ENCODE peak calls at places on chromosomes 7 and 10, in four cellular contexts. J is activated naive CD4-positive, alpha-beta T cell; H is T1000; V is AG04450. Z is an unnamed sample.

GRCh38 chr7:104922187-104923009 is 91.6 kb upstream of the KMT2E start:
- DNase-seq in H (no peak), V (peak), J (no peak), Z (no peak)

GRCh38 chr7:128835790-128836641 is 5.8 kb downstream of the FLNC start:
- DNase-seq in V (no peak), J (no peak), H (no peak), Z (peak)

GRCh38 chr7:152859781-152860191 is 100.2 kb downstream of the ACTR3B start:
- DNase-seq in V (no peak), J (no peak), H (no peak), Z (no peak)

GRCh38 chr7:114415054-114415997 is 711 bp downstream of the FOXP2 start:
- DNase-seq in H (no peak), J (no peak), V (no peak), Z (no peak)

GRCh38 chr10:80487422-80487785 is 33.3 kb downstream of the TSPAN14 start:
- DNase-seq in J (no peak), H (no peak), V (no peak), Z (no peak)

GRCh38 chr7:7321681-7322080 is 139.3 kb downstream of the C1GALT1 start:
- DNase-seq in J (no peak), H (no peak), V (no peak), Z (no peak)

GRCh38 chr7:33143996-33144718 is 14.8 kb downstream of the BBS9 start:
- DNase-seq in H (no peak), V (no peak), J (no peak), Z (no peak)

GRCh38 chr10:132941640-132942051 is 724 bp downstream of the CFAP46 start:
- DNase-seq in V (no peak), H (no peak), J (no peak), Z (peak)

GRCh38 chr10:3623746-3624145 is 161.3 kb downstream of the KLF6 start:
- DNase-seq in H (no peak), V (peak), J (no peak), Z (no peak)

GRCh38 chr10:78336402-78336791 is 302.7 kb downstream of the RPS24 start:
- DNase-seq in V (peak), J (no peak), H (peak), Z (no peak)

GRCh38 chr10:73838827-73839226 is 27.4 kb upstream of the NDST2 start:
- DNase-seq in H (no peak), J (no peak), V (no peak), Z (no peak)

GRCh38 chr7:98360221-98361124 is 40.4 kb downstream of the BAIAP2L1 start:
- DNase-seq in V (no peak), H (no peak), J (no peak), Z (no peak)

GRCh38 chr10:4242561-4243035 is 457.6 kb upstream of the KLF6 start:
- DNase-seq in H (no peak), V (peak), J (no peak), Z (no peak)

GRCh38 chr10:5810235-5810634 is 3.0 kb downstream of the GDI2 start:
- DNase-seq in J (no peak), H (no peak), V (no peak), Z (no peak)

GRCh38 chr7:128033246-128033645 is 2.0 kb upstream of the LRRC4 start:
- DNase-seq in V (no peak), J (no peak), H (no peak), Z (no peak)

GRCh38 chr10:117345143-117345542 is 30.1 kb downstream of the PDZD8 start:
- DNase-seq in J (no peak), H (no peak), V (no peak), Z (no peak)

GRCh38 chr7:114026486-114027089 is 107.8 kb upstream of the PPP1R3A start:
- DNase-seq in H (no peak), V (peak), J (no peak), Z (no peak)

GRCh38 chr7:6530626-6531491 is 20.4 kb downstream of the GRID2IP start:
- DNase-seq in V (no peak), J (no peak), H (no peak), Z (no peak)

GRCh38 chr7:132141109-132141508 is 435.2 kb downstream of the PLXNA4 start:
- DNase-seq in J (no peak), H (no peak), V (no peak), Z (no peak)

GRCh38 chr10:125786547-125786946 is 10.9 kb upstream of the MMP21 start:
- DNase-seq in H (no peak), V (no peak), J (no peak), Z (no peak)